ENCODE peak calls at places on chromosome 14, in six cellular contexts. L, O, B, F, P and M are unnamed samples.

GRCh38 chr14:82011460-82011859 is 477.8 kb upstream of the SEL1L start:
- DNase-seq in L (no peak), O (no peak), B (no peak), F (no peak), P (no peak), M (no peak)

GRCh38 chr14:64656986-64657385 is 47.2 kb upstream of the PLEKHG3 start:
- DNase-seq in L (no peak), O (no peak), B (no peak), F (no peak), P (no peak), M (no peak)

GRCh38 chr14:105019861-105020814 is 745 bp downstream of the CDCA4 start:
- DNase-seq in L (no peak), O (no peak), B (peak), F (peak), P (no peak), M (peak)

GRCh38 chr14:83491091-83491490 is 1957.4 kb upstream of the SEL1L start:
- DNase-seq in L (no peak), O (no peak), B (no peak), F (no peak), P (no peak), M (no peak)

GRCh38 chr14:69350892-69351291 is 47.2 kb downstream of the ERH start:
- DNase-seq in L (no peak), O (no peak), B (no peak), F (no peak), P (no peak), M (no peak)

GRCh38 chr14:71638523-71639196 is 293.6 kb upstream of the RGS6 start:
- DNase-seq in L (no peak), O (no peak), B (no peak), F (no peak), P (no peak), M (no peak)

GRCh38 chr14:69039287-69039628 is 60.2 kb upstream of the ACTN1 start:
- DNase-seq in L (peak), O (no peak), B (no peak), F (no peak), P (no peak), M (no peak)

GRCh38 chr14:96424104-96424989 is 32.4 kb downstream of the AK7 start:
- DNase-seq in L (peak), O (peak), B (peak), F (no peak), P (no peak), M (peak)

GRCh38 chr14:26917086-26917485 is 319.3 kb upstream of the NOVA1 start:
- DNase-seq in L (no peak), O (no peak), B (no peak), F (no peak), P (no peak), M (no peak)